ENCODE peak calls at places on chromosomes 4 and X, in five cellular contexts. One of them, this sample, is unnamed.

GRCh38 chr4:186693159-186693815 is 30.4 kb downstream of the FAT1 start:
- DNase-seq in HTR-8/SVneo: peak; percentile 83
- DNase-seq in Daoy: peak; percentile 80
- DNase-seq in NCI-H2081: peak; percentile 31
- DNase-seq in mammary epithelial cell: peak; percentile 93
- DNase-seq in this sample: peak; percentile 76

GRCh38 chrX:134801267-134801666 is 143.0 kb upstream of the PLAC1 start:
- DNase-seq in HTR-8/SVneo: no peak
- DNase-seq in Daoy: peak; percentile 45
- DNase-seq in NCI-H2081: no peak
- DNase-seq in mammary epithelial cell: no peak
- DNase-seq in this sample: peak; percentile 50

GRCh38 chr4:76896048-76896447 is 1.9 kb downstream of the SOWAHB start:
- DNase-seq in HTR-8/SVneo: no peak
- DNase-seq in Daoy: no peak
- DNase-seq in NCI-H2081: no peak
- DNase-seq in mammary epithelial cell: no peak
- DNase-seq in this sample: no peak

GRCh38 chr4:26088433-26088928 is 174.5 kb downstream of the SMIM20 start:
- DNase-seq in HTR-8/SVneo: no peak
- DNase-seq in Daoy: peak; percentile 79
- DNase-seq in NCI-H2081: no peak
- DNase-seq in mammary epithelial cell: peak; percentile 74
- DNase-seq in this sample: peak; percentile 52

GRCh38 chr4:181548873-181549541 is 694.2 kb upstream of the TENM3 start:
- DNase-seq in HTR-8/SVneo: peak; percentile 76
- DNase-seq in Daoy: peak; percentile 83
- DNase-seq in NCI-H2081: peak; percentile 72
- DNase-seq in mammary epithelial cell: peak; percentile 79
- DNase-seq in this sample: no peak

GRCh38 chrX:74450803-74451449 is 29.6 kb downstream of the SLC16A2 start:
- DNase-seq in HTR-8/SVneo: peak; percentile 78
- DNase-seq in Daoy: peak; percentile 80
- DNase-seq in NCI-H2081: no peak
- DNase-seq in mammary epithelial cell: peak; percentile 90
- DNase-seq in this sample: no peak

GRCh38 chr4:128782076-128782715 is 27.3 kb upstream of the JADE1 start:
- DNase-seq in HTR-8/SVneo: no peak
- DNase-seq in Daoy: no peak
- DNase-seq in NCI-H2081: peak; percentile 1
- DNase-seq in mammary epithelial cell: no peak
- DNase-seq in this sample: no peak

GRCh38 chrX:16665089-16665488 is 15.1 kb downstream of the S100G start:
- DNase-seq in HTR-8/SVneo: no peak
- DNase-seq in Daoy: peak; percentile 4
- DNase-seq in NCI-H2081: no peak
- DNase-seq in mammary epithelial cell: peak; percentile 8
- DNase-seq in this sample: no peak

GRCh38 chrX:53317365-53318069 is 36.1 kb upstream of the IQSEC2 start:
- DNase-seq in HTR-8/SVneo: peak; percentile 48
- DNase-seq in Daoy: peak; percentile 57
- DNase-seq in NCI-H2081: peak; percentile 51
- DNase-seq in mammary epithelial cell: peak; percentile 28
- DNase-seq in this sample: peak; percentile 61

GRCh38 chr4:73705056-73705432 is 35.3 kb upstream of the CXCL8 start:
- DNase-seq in HTR-8/SVneo: no peak
- DNase-seq in Daoy: peak; percentile 69
- DNase-seq in NCI-H2081: no peak
- DNase-seq in mammary epithelial cell: peak; percentile 80
- DNase-seq in this sample: no peak

GRCh38 chr4:83307920-83308319 is 23.3 kb upstream of the COQ2 start:
- DNase-seq in HTR-8/SVneo: no peak
- DNase-seq in Daoy: no peak
- DNase-seq in NCI-H2081: no peak
- DNase-seq in mammary epithelial cell: no peak
- DNase-seq in this sample: no peak

GRCh38 chr4:78644744-78645330 is 93.3 kb downstream of the ANXA3 start:
- DNase-seq in HTR-8/SVneo: peak; percentile 24
- DNase-seq in Daoy: peak; percentile 69
- DNase-seq in NCI-H2081: peak; percentile 1
- DNase-seq in mammary epithelial cell: peak; percentile 71
- DNase-seq in this sample: peak; percentile 46

GRCh38 chr4:101791189-101791572 is 651 bp downstream of the BANK1 start:
- DNase-seq in HTR-8/SVneo: no peak
- DNase-seq in Daoy: no peak
- DNase-seq in NCI-H2081: peak; percentile 55
- DNase-seq in mammary epithelial cell: no peak
- DNase-seq in this sample: no peak

GRCh38 chr4:139934336-139934735 is 219.6 kb downstream of the MAML3 start:
- DNase-seq in HTR-8/SVneo: no peak
- DNase-seq in Daoy: no peak
- DNase-seq in NCI-H2081: peak; percentile 77
- DNase-seq in mammary epithelial cell: no peak
- DNase-seq in this sample: peak; percentile 30

GRCh38 chr4:144709159-144709558 is 63.2 kb downstream of the HHIP start:
- DNase-seq in HTR-8/SVneo: peak; percentile 19
- DNase-seq in Daoy: peak; percentile 93
- DNase-seq in NCI-H2081: no peak
- DNase-seq in mammary epithelial cell: peak; percentile 63
- DNase-seq in this sample: no peak

GRCh38 chr4:601612-602558 is 23.5 kb upstream of the PDE6B start:
- DNase-seq in HTR-8/SVneo: no peak
- DNase-seq in Daoy: no peak
- DNase-seq in NCI-H2081: no peak
- DNase-seq in mammary epithelial cell: no peak
- DNase-seq in this sample: no peak

GRCh38 chrX:136176399-136176825 is 29.1 kb downstream of the FHL1 start:
- DNase-seq in HTR-8/SVneo: no peak
- DNase-seq in Daoy: peak; percentile 67
- DNase-seq in NCI-H2081: no peak
- DNase-seq in mammary epithelial cell: peak; percentile 39
- DNase-seq in this sample: no peak

GRCh38 chr4:56909083-56909981 is 1.6 kb downstream of the REST start:
- DNase-seq in HTR-8/SVneo: peak; percentile 14
- DNase-seq in Daoy: peak; percentile 26
- DNase-seq in NCI-H2081: no peak
- DNase-seq in mammary epithelial cell: peak; percentile 62
- DNase-seq in this sample: peak; percentile 61